ENCODE peak calls at places on chromosomes 2 and 18, in four cellular contexts. R, H, Y and U are unnamed samples.

GRCh38 chr2:47058061-47058931 is 96.8 kb downstream of the STPG4 start:
- DNase-seq in Y (peak; percentile 73), R (no peak), H (no peak), U (no peak)

GRCh38 chr2:239257511-239257937 is 143.3 kb downstream of the HDAC4 start:
- DNase-seq in Y (peak; percentile 21), R (no peak), H (peak; percentile 47), U (no peak)

GRCh38 chr18:49016648-49017539 is 66.1 kb upstream of the SMAD7 start:
- DNase-seq in R (no peak), H (no peak), Y (peak; percentile 60), U (peak; percentile 67)

GRCh38 chr2:27445155-27445554 is 3.0 kb downstream of the KRTCAP3 start:
- DNase-seq in R (no peak), Y (no peak), H (no peak), U (no peak)

GRCh38 chr2:239157766-239158165 is 243.1 kb downstream of the HDAC4 start:
- DNase-seq in H (no peak), R (peak; percentile 44), Y (peak; percentile 13), U (peak; percentile 69)

GRCh38 chr2:72040629-72041403 is 106.8 kb downstream of the CYP26B1 start:
- DNase-seq in R (no peak), Y (no peak), H (no peak), U (no peak)

GRCh38 chr2:234412726-234413125 is 84.2 kb downstream of the ARL4C start:
- DNase-seq in H (no peak), Y (no peak), R (no peak), U (no peak)

GRCh38 chr2:230947908-230948365 is 22.9 kb upstream of the GPR55 start:
- DNase-seq in R (no peak), H (peak; percentile 89), Y (no peak), U (no peak)

GRCh38 chr18:23209031-23209430 is 73.7 kb downstream of the CABLES1 start:
- DNase-seq in H (no peak), R (no peak), Y (no peak), U (no peak)

GRCh38 chr2:193810533-193810932 is 1615.8 kb upstream of the TMEFF2 start:
- DNase-seq in Y (no peak), R (no peak), H (no peak), U (no peak)

GRCh38 chr2:15794608-15795134 is 145.7 kb upstream of the MYCN start:
- DNase-seq in R (no peak), H (no peak), Y (no peak), U (no peak)

GRCh38 chr2:62597323-62597722 is 91.3 kb upstream of the TMEM17 start:
- DNase-seq in H (no peak), Y (no peak), R (no peak), U (no peak)

GRCh38 chr2:224685120-224685519 is 31.0 kb downstream of the CCDC195 start:
- DNase-seq in H (no peak), R (no peak), Y (no peak), U (no peak)

GRCh38 chr18:48230459-48231113 is 178.6 kb downstream of the ZBTB7C start:
- DNase-seq in R (peak; percentile 72), H (no peak), Y (peak; percentile 81), U (no peak)

GRCh38 chr18:73785276-73785675 is 362.4 kb downstream of the FBXO15 start:
- DNase-seq in H (no peak), Y (no peak), R (no peak), U (no peak)

GRCh38 chr2:40395169-40396023 is 56.5 kb downstream of the SLC8A1 start:
- DNase-seq in R (no peak), H (no peak), Y (no peak), U (no peak)

GRCh38 chr2:102603904-102604303 is 15.4 kb upstream of the SLC9A2 start:
- DNase-seq in H (no peak), R (no peak), Y (no peak), U (no peak)

GRCh38 chr2:142307086-142307485 is 176.3 kb upstream of the LRP1B start:
- DNase-seq in H (no peak), Y (no peak), R (no peak), U (no peak)

GRCh38 chr18:65769653-65770052 is 18.8 kb downstream of the CDH7 start:
- DNase-seq in R (no peak), Y (no peak), H (no peak), U (no peak)

DNA sequence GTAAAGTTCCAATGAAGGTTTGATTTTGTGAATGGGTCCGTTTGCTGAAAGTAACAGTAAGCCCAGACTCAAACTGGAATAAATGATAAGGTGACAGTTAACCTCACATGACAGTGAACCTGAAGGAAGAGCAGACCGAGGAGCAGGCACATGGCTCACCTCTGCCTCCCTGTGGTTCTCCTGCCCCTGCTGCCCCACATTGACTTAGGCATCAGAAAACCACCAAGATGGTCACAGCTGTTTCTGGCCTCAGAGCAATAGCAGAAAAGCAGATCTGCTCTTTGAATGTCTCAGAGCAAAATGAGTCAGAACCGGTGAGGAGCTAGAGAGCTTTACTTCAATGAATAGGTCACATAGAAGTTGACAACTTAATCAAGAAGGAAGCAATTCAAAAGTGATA is 487.6 kb downstream of the METTL4 start:
- DNase-seq in R (peak; percentile 10), H (no peak), Y (no peak), U (no peak)
- TF ChIP-seq CTCF in R (no peak), H (peak; percentile 36), Y (no peak), U (peak; percentile 37)

GRCh38 chr2:233098615-233099014 is 38.5 kb downstream of the INPP5D start:
- DNase-seq in Y (no peak), R (peak; percentile 41), H (no peak), U (no peak)
- TF ChIP-seq CTCF in Y (peak; percentile 9), R (no peak), H (peak; percentile 44), U (peak; percentile 56)

GRCh38 chr2:100234141-100234540 is 88.2 kb downstream of the LONRF2 start:
- DNase-seq in Y (no peak), R (no peak), H (no peak), U (no peak)

GRCh38 chr2:100230754-100231153 is 88.4 kb upstream of the AFF3 start:
- DNase-seq in Y (no peak), H (no peak), R (no peak), U (no peak)

GRCh38 chr2:100228415-100228814 is 86.0 kb upstream of the AFF3 start:
- DNase-seq in H (no peak), R (no peak), Y (no peak), U (no peak)

GRCh38 chr2:100223502-100223901 is 81.1 kb upstream of the AFF3 start:
- DNase-seq in H (no peak), R (no peak), Y (no peak), U (no peak)

DNA sequence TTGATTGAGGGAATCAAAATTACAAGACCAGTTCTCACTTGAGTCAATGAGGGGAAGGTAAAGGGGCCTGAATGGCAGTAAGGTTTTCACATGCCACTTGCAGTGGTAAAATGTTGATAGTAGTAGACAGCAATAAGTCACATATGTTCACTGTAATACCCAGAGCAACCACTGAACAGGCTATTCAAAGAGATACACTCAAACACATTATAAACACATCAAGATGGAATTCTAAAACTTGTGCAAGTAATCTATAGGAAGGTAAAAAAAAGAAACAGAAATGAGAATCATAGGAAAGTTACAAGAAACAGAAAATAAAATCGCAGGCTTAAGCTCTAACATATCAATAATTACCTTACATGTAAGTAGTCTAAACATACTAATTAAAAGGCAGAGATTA is 86.6 kb upstream of the AFF3 start:
- DNase-seq in Y (no peak), R (no peak), H (no peak), U (no peak)
- TF ChIP-seq CTCF in Y (no peak), R (no peak), H (no peak), U (peak; percentile 60)

DNA sequence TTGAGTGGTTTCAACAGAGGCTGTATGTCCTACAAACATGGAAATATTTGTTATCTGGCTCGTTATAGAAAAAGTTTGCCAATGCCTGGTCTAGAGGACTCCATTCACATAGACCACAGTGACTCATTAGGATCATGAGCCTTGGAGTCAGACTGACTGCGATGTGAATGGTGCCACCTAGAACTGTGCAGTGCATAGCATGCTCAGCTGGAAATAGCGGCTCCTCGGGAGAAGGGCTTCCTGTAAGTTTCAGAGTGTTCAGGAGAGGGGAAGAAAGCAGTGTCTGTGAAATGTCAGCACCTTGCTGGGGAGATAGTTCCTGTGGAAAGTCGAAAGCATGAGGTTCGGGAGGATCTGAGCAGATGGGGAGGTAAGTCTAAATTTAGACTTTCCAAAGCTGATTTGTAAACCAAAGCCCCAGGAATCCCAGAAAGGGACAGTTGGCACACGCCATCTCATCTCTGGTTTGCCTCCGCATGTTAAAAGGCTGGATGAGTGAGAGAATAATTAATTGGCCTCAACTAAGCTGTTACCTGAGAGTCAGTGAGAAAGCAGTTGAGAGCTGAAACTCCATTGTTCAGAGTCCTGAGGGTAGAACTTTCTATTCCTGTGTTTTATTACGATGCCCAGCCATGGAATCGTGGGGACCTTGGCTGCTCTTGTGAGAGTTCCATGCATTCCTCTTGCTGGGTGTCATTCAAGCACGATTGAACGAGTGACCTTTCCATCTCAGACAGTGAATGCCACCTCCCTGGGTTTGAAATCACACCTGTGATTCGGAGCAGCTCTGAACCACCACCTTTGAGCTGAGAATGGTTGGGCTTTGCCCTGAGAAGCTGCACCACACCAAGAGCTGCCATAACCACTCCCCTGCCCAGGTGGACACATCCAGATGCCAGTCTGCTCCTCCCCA is 99.5 kb downstream of the MAPK4 start:
- DNase-seq in H (no peak), Y (peak; percentile 64), R (no peak), U (no peak)
- TF ChIP-seq CTCF in H (no peak), Y (peak; percentile 22), R (no peak), U (no peak)

DNA sequence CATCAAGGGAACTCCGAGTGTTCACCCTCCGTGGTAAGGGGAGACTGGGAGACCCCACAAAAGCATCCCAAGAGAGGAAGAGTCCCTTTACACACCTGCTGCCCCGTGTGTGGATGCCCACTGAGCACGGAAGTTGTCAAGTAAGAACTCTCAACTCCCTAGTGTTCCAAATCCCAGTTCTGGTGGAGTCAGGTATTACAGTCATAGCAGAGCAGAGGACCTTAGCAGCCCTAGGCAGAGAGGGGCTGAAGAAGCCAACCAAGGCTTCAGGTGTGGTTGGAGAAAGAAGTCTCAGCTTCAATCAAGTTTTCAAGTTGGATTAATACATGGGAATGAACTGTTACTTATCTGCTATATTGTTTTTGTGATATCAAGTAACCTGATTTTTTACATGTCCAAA is 512.5 kb downstream of the RNF144A start:
- DNase-seq in R (no peak), H (no peak), Y (no peak), U (no peak)
- TF ChIP-seq CTCF in R (no peak), H (no peak), Y (no peak), U (peak; percentile 42)

GRCh38 chr2:134405641-134406081 is 151.8 kb downstream of the MGAT5 start:
- DNase-seq in H (no peak), R (no peak), Y (no peak), U (no peak)
- TF ChIP-seq CTCF in H (no peak), R (no peak), Y (no peak), U (no peak)